ENCODE peak calls at places on chromosome 20, in seven cellular contexts. One of them, this sample, is unnamed.

GRCh38 chr20:36268501-36269342 is 32.4 kb downstream of the AAR2 start:
- DNase-seq in HT-29: no peak
- DNase-seq in KG1: no peak
- DNase-seq in iris pigment epithelial cell: no peak
- DNase-seq in glomerular endothelial cell: no peak
- DNase-seq in NCI-H524: no peak
- DNase-seq in WTC11: no peak
- DNase-seq in this sample: no peak

GRCh38 chr20:10689385-10689784 is 15.6 kb upstream of the JAG1 start:
- DNase-seq in glomerular endothelial cell: no peak
- DNase-seq in NCI-H524: no peak
- DNase-seq in iris pigment epithelial cell: no peak
- DNase-seq in KG1: no peak
- DNase-seq in HT-29: no peak
- DNase-seq in WTC11: no peak
- DNase-seq in this sample: no peak

GRCh38 chr20:4021905-4022304 is 6.5 kb upstream of the RNF24 start:
- DNase-seq in glomerular endothelial cell: no peak
- DNase-seq in HT-29: no peak
- DNase-seq in iris pigment epithelial cell: no peak
- DNase-seq in WTC11: no peak
- DNase-seq in NCI-H524: no peak
- DNase-seq in KG1: no peak
- DNase-seq in this sample: peak; percentile 53

GRCh38 chr20:17602493-17602892 is 32.6 kb downstream of the DSTN start:
- DNase-seq in glomerular endothelial cell: no peak
- DNase-seq in KG1: no peak
- DNase-seq in HT-29: no peak
- DNase-seq in iris pigment epithelial cell: no peak
- DNase-seq in WTC11: no peak
- DNase-seq in NCI-H524: no peak
- DNase-seq in this sample: no peak

GRCh38 chr20:36315545-36316351 is 9.6 kb downstream of the DLGAP4 start:
- DNase-seq in WTC11: peak; percentile 11
- DNase-seq in KG1: no peak
- DNase-seq in NCI-H524: no peak
- DNase-seq in glomerular endothelial cell: no peak
- DNase-seq in HT-29: no peak
- DNase-seq in iris pigment epithelial cell: no peak
- DNase-seq in this sample: no peak

GRCh38 chr20:13990465-13990864 is at the start of gene SEL1L2:
- DNase-seq in iris pigment epithelial cell: no peak
- DNase-seq in NCI-H524: peak; percentile 75
- DNase-seq in HT-29: no peak
- DNase-seq in WTC11: peak; percentile 39
- DNase-seq in glomerular endothelial cell: no peak
- DNase-seq in KG1: no peak
- DNase-seq in this sample: no peak

GRCh38 chr20:62835931-62836861 is 19.3 kb downstream of the COL9A3 start:
- DNase-seq in iris pigment epithelial cell: peak; percentile 58
- DNase-seq in WTC11: no peak
- DNase-seq in HT-29: no peak
- DNase-seq in NCI-H524: no peak
- DNase-seq in KG1: no peak
- DNase-seq in glomerular endothelial cell: no peak
- DNase-seq in this sample: no peak

GRCh38 chr20:6940052-6940451 is 172.6 kb downstream of the BMP2 start:
- DNase-seq in NCI-H524: no peak
- DNase-seq in KG1: no peak
- DNase-seq in iris pigment epithelial cell: peak; percentile 2
- DNase-seq in WTC11: peak; percentile 52
- DNase-seq in HT-29: peak; percentile 76
- DNase-seq in glomerular endothelial cell: no peak
- DNase-seq in this sample: no peak

This sample was measured in HCEC 1CT.